ENCODE peak calls at places on chromosomes 6 and 20, in four cellular contexts. D is prostate gland, C is sigmoid colon, Q is K562. H is an unnamed sample.

GRCh38 chr6:94670017-94670416 is 907.3 kb upstream of the MANEA start:
- DNase-seq in Q (no peak), D (no peak), C (no peak), H (no peak)

GRCh38 chr6:30135757-30136156 is at the start of gene TRIM40:
- DNase-seq in D (no peak), Q (no peak), C (no peak), H (no peak)

GRCh38 chr6:20873425-20874190 is 339.4 kb downstream of the CDKAL1 start:
- DNase-seq in C (no peak), Q (no peak), D (no peak), H (no peak)

GRCh38 chr6:113744886-113745285 is 112.3 kb upstream of the MARCKS start:
- DNase-seq in C (no peak), Q (no peak), D (no peak), H (no peak)

GRCh38 chr6:30463651-30464618 is 25.4 kb upstream of the HLA-E start:
- DNase-seq in Q (no peak), D (no peak), C (no peak), H (no peak)

GRCh38 chr6:49653942-49654341 is 17.3 kb upstream of the RHAG start:
- DNase-seq in D (no peak), C (no peak), Q (no peak), H (no peak)

GRCh38 chr6:30829639-30830250 is 54.6 kb upstream of the DDR1 start:
- DNase-seq in C (no peak), Q (no peak), D (no peak), H (no peak)

GRCh38 chr6:81241717-81242116 is 510.8 kb downstream of the TENT5A start:
- DNase-seq in D (no peak), C (no peak), Q (no peak), H (no peak)

GRCh38 chr6:131199568-131200272 is 64.5 kb downstream of the AKAP7 start:
- DNase-seq in D (no peak), C (no peak), Q (no peak), H (peak; percentile 33)

GRCh38 chr6:87848616-87849015 is 146.6 kb upstream of the AKIRIN2 start:
- DNase-seq in D (peak; percentile 9), C (no peak), Q (no peak), H (no peak)

GRCh38 chr6:3165631-3166534 is 8.5 kb upstream of the TUBB2A start:
- DNase-seq in C (no peak), Q (no peak), D (no peak), H (no peak)

GRCh38 chr20:53668981-53669380 is 75.3 kb upstream of the ZNF217 start:
- DNase-seq in D (no peak), Q (no peak), C (no peak), H (no peak)

GRCh38 chr6:33384581-33385020 is 7.0 kb upstream of the KIFC1 start:
- DNase-seq in D (no peak), C (no peak), Q (peak; percentile 41), H (no peak)

GRCh38 chr6:139533573-139534471 is 159.4 kb upstream of the CITED2 start:
- DNase-seq in D (peak; percentile 10), C (no peak), Q (peak; percentile 70), H (no peak)

GRCh38 chr6:30213654-30213998 is 420 bp upstream of the TRIM26 start:
- DNase-seq in C (no peak), Q (no peak), D (no peak), H (no peak)

GRCh38 chr6:128208078-128208477 is 307.2 kb upstream of the THEMIS start:
- DNase-seq in C (no peak), Q (no peak), D (no peak), H (no peak)

GRCh38 chr6:33716890-33717632 is 5.6 kb upstream of the UQCC2 start:
- DNase-seq in Q (no peak), C (no peak), D (peak; percentile 44), H (no peak)

GRCh38 chr6:163285689-163286088 is 128.8 kb upstream of the QKI start:
- DNase-seq in D (no peak), Q (no peak), C (no peak), H (no peak)

GRCh38 chr20:48198951-48199431 is 413.7 kb upstream of the SULF2 start:
- DNase-seq in Q (no peak), D (peak; percentile 67), C (no peak), H (no peak)

GRCh38 chr20:24150406-24150805 is 161.8 kb upstream of the GGTLC1 start:
- DNase-seq in C (no peak), Q (no peak), D (no peak), H (no peak)

GRCh38 chr20:44736170-44737021 is 9.3 kb upstream of the KCNK15 start:
- DNase-seq in C (peak; percentile 88), Q (peak; percentile 74), D (no peak), H (no peak)

GRCh38 chr6:6717953-6718352 is 129.4 kb downstream of the LY86 start:
- DNase-seq in Q (no peak), D (no peak), C (peak; percentile 76), H (no peak)

GRCh38 chr20:62219992-62220665 is at the start of gene HRH3:
- DNase-seq in C (no peak), Q (peak; percentile 96), D (no peak), H (peak; percentile 81)

GRCh38 chr6:89375427-89375868 is 22.9 kb upstream of the UBE2J1 start:
- DNase-seq in D (peak; percentile 13), C (no peak), Q (no peak), H (no peak)

GRCh38 chr6:108796875-108797274 is 51.3 kb upstream of the ARMC2 start:
- DNase-seq in Q (no peak), C (no peak), D (no peak), H (no peak)

GRCh38 chr20:37414133-37414532 is 68.2 kb downstream of the SRC start:
- DNase-seq in Q (no peak), C (no peak), D (no peak), H (no peak)

GRCh38 chr6:169176361-169176991 is 77.2 kb downstream of the THBS2 start:
- DNase-seq in Q (no peak), D (no peak), C (no peak), H (no peak)

GRCh38 chr6:149862901-149863595 is 1.1 kb downstream of the LRP11 start:
- DNase-seq in C (peak; percentile 90), Q (peak; percentile 53), D (peak; percentile 77), H (no peak)

GRCh38 chr6:24323632-24324337 is 34.1 kb downstream of the DCDC2 start:
- DNase-seq in C (no peak), Q (no peak), D (no peak), H (no peak)

DNA sequence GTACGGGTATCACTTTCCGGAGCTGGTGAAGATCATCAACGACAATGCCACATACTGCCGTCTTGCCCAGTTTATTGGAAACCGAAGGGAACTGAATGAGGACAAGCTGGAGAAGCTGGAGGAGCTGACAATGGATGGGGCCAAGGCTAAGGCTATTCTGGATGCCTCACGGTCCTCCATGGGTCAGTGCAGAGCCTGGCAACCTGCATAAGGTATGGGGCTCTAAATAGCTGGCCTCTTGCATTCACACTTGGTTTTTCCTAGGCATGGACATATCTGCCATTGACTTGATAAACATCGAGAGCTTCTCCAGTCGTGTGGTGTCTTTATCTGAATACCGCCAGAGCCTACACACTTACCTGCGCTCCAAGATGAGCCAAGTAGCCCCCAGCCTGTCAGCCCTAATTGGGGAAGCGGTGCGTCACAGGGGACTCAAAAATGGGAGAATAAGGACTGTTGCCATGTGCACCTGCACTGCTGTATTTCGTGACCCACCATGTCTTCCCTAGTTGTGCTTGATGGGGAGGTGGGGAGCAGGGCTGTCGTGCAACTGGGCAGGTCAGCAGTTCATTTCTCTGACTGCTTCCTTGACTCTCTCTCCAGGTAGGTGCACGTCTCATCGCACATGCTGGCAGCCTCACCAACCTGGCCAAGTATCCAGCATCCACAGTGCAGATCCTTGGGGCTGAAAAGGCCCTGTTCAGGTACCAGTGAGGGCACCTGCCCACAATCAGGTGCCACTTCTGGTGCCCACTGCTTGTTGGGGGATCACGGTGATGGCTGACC is 3.1 kb downstream of the NOP56 start:
- DNase-seq in C (no peak), D (no peak), Q (no peak), H (no peak)
- TF ChIP-seq POLR2AphosphoS5 in C (no peak), D (no peak), Q (no peak), H (peak; percentile 68)

GRCh38 chr6:93193868-93194267 is 225.5 kb downstream of the EPHA7 start:
- DNase-seq in D (no peak), C (no peak), Q (no peak), H (no peak)
- TF ChIP-seq POLR2AphosphoS5 in D (no peak), C (no peak), Q (no peak), H (no peak)

DNA sequence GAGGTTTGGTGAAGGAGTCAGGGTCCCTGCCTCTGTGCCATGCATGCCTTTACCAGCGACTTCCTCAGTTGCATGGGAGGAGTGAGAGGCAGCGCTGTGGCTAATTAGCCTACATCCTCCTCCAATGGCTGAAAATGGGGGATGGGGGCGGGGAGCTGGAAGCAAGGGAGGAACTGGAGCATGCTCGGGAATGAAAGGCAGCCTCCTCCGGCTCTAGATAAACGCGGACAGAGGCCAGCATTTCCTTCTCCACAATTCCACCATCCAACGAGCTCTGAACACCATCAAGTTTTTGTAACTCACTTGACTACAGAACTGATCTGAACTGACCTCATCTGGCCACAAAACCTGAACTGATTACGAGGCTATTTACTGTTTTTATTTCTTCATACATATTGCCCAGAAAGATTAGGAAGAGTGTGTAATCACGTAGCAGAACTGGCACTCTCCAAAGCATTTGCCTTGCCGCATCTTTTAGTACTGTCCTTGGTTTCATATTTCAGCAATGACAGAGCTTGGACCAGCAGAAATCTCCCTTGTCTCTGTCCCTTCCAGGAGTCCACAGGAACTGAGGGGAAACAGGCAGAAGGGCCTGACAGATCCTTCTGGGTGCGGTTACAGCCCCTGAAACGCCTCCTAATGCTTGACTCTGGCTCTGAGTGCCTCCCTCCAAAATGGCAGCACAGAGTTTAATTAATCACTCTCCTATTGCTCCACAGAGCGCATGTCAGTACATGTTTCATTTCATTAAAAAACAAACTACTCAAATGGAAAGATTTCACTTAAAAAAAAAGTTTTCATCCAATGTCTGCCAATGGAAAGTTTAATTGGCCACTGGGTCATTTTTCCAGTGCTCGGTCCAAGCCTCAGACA is 58.2 kb upstream of the TRAF3IP2 start:
- DNase-seq in Q (peak; percentile 25), C (peak; percentile 85), D (no peak), H (no peak)
- TF ChIP-seq POLR2AphosphoS5 in Q (no peak), C (peak; percentile 59), D (no peak), H (no peak)

DNA sequence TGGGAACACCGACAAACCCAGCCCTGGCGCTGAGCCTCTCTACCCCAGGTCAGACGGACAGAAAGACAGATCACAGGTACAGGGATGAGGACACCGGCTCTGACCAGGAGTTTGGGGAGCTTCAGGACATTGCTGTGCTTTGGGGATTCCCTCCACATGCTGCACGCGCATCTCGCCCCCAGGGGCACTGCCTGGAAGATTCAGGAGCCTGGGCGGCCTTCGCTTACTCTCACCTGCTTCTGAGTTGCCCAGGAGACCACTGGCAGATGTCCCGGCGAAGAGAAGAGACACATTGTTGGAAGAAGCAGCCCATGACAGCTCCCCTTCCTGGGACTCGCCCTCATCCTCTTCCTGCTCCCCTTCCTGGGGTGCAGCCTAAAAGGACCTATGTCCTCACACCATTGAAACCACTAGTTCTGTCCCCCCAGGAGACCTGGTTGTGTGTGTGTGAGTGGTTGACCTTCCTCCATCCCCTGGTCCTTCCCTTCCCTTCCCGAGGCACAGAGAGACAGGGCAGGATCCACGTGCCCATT is 15.3 kb downstream of the VEGFA start:
- DNase-seq in C (no peak), Q (no peak), D (no peak), H (no peak)
- TF ChIP-seq POLR2AphosphoS5 in C (no peak), Q (peak; percentile 73), D (no peak), H (no peak)

GRCh38 chr6:15577106-15577505 is 85.7 kb downstream of the DTNBP1 start:
- DNase-seq in Q (no peak), D (no peak), C (no peak), H (no peak)
- TF ChIP-seq POLR2AphosphoS5 in Q (no peak), D (no peak), C (no peak), H (no peak)

GRCh38 chr6:160263214-160263939 is 4.8 kb upstream of the SLC22A2 start:
- DNase-seq in Q (no peak), C (no peak), D (no peak), H (no peak)
- TF ChIP-seq POLR2AphosphoS5 in Q (no peak), C (no peak), D (no peak), H (no peak)

H was measured in GM12892.